ENCODE peak calls at places on chromosomes 11 and 22, in seven cellular contexts. T, R, C, S, F, I and U are unnamed samples.
A peak's percentile ranks its signal among the peaks of the same experiment; 100 is the strongest.

GRCh38 chr11:11163256-11163655 is 189.8 kb downstream of the CSNK2A3 start:
- DNase-seq in I (no peak), F (no peak), S (no peak), C (no peak), R (no peak), T (peak; percentile 38), U (no peak)

GRCh38 chr11:88320149-88320559 is 17.4 kb downstream of the CTSC start:
- DNase-seq in F (peak; percentile 20), T (peak; percentile 76), R (no peak), I (no peak), C (no peak), S (peak; percentile 60), U (no peak)

GRCh38 chr11:10026514-10026913 is 267.5 kb downstream of the SBF2 start:
- DNase-seq in F (no peak), C (no peak), S (peak; percentile 42), I (no peak), T (peak; percentile 56), R (no peak), U (no peak)

GRCh38 chr22:37095113-37095512 is 14.4 kb downstream of the TMPRSS6 start:
- DNase-seq in C (no peak), I (no peak), T (no peak), F (no peak), R (no peak), S (no peak), U (no peak)

GRCh38 chr22:17373839-17374238 is 4.6 kb downstream of the CECR2 start:
- DNase-seq in C (no peak), T (no peak), R (no peak), I (no peak), S (no peak), F (no peak), U (no peak)

GRCh38 chr11:24779791-24780190 is 282.9 kb downstream of the LUZP2 start:
- DNase-seq in R (no peak), S (peak; percentile 31), C (no peak), I (no peak), F (no peak), T (no peak), U (no peak)

GRCh38 chr11:115624065-115624464 is 119.8 kb upstream of the CADM1 start:
- DNase-seq in F (no peak), R (no peak), T (no peak), S (no peak), C (no peak), I (no peak), U (no peak)

GRCh38 chr22:22789233-22789921 is 98.2 kb upstream of the IGLL5 start:
- DNase-seq in S (no peak), T (no peak), C (no peak), F (no peak), I (no peak), R (no peak), U (no peak)

GRCh38 chr11:108224366-108224765 is 1.5 kb downstream of the ATM start:
- DNase-seq in R (no peak), I (no peak), C (no peak), S (no peak), F (no peak), T (no peak), U (no peak)

GRCh38 chr22:27879923-27880322 is 39.1 kb downstream of the PITPNB start:
- DNase-seq in R (no peak), C (no peak), I (no peak), F (peak; percentile 39), T (peak; percentile 76), S (peak; percentile 51), U (peak; percentile 41)

GRCh38 chr11:6611092-6612007 is 666 bp downstream of the TAF10 start:
- DNase-seq in S (peak; percentile 28), I (peak; percentile 77), R (peak; percentile 59), F (peak; percentile 11), T (peak; percentile 58), C (no peak), U (no peak)

GRCh38 chr11:36598051-36598450 is at the start of gene RAG2:
- DNase-seq in T (no peak), C (no peak), R (no peak), F (no peak), I (no peak), S (no peak), U (no peak)

GRCh38 chr22:22558972-22559603 is at the start of gene PRAME:
- DNase-seq in C (no peak), T (peak; percentile 61), S (peak; percentile 22), R (peak; percentile 28), I (peak; percentile 64), F (peak; percentile 25), U (peak; percentile 78)

GRCh38 chr11:127491589-127491988 is 491.0 kb upstream of the KIRREL3 start:
- DNase-seq in T (no peak), F (no peak), C (no peak), S (no peak), R (no peak), I (no peak), U (no peak)

GRCh38 chr11:70226967-70227366 is 23.9 kb downstream of the FADD start:
- DNase-seq in R (no peak), F (no peak), S (no peak), C (no peak), I (no peak), T (peak; percentile 38), U (no peak)

GRCh38 chr22:36731916-36732315 is 28.4 kb upstream of the CACNG2 start:
- DNase-seq in C (no peak), F (no peak), R (no peak), T (no peak), S (no peak), I (no peak), U (no peak)

GRCh38 chr11:32099516-32099915 is 8.6 kb downstream of the RCN1 start:
- DNase-seq in F (no peak), S (no peak), T (no peak), C (no peak), I (no peak), R (no peak), U (no peak)

GRCh38 chr11:94100253-94100652 is 28.4 kb upstream of the PANX1 start:
- DNase-seq in S (no peak), T (no peak), R (no peak), C (no peak), F (no peak), I (no peak), U (no peak)

GRCh38 chr11:20131744-20132666 is 28.3 kb downstream of the DBX1 start:
- DNase-seq in R (peak; percentile 66), S (peak; percentile 66), I (peak; percentile 60), F (peak; percentile 19), T (peak; percentile 76), C (no peak), U (no peak)

GRCh38 chr11:65356394-65356972 is 1.9 kb downstream of the TIGD3 start:
- DNase-seq in R (no peak), S (no peak), T (no peak), I (peak; percentile 87), C (no peak), F (no peak), U (no peak)

GRCh38 chr11:81070948-81071347 is 1630.1 kb upstream of the TENM4 start:
- DNase-seq in I (no peak), R (no peak), F (no peak), C (no peak), S (no peak), T (no peak), U (no peak)

GRCh38 chr11:8830641-8831040 is 80.3 kb upstream of the AKIP1 start:
- DNase-seq in R (no peak), T (no peak), S (no peak), F (no peak), I (no peak), C (no peak), U (no peak)

GRCh38 chr11:8833568-8834275 is 77.3 kb upstream of the AKIP1 start:
- DNase-seq in C (no peak), I (no peak), T (peak; percentile 82), R (no peak), F (no peak), S (no peak), U (no peak)

GRCh38 chr11:8831861-8832260 is 79.1 kb upstream of the AKIP1 start:
- DNase-seq in T (no peak), S (no peak), I (no peak), R (no peak), C (no peak), F (no peak), U (no peak)

GRCh38 chr11:8834379-8834778 is 76.6 kb upstream of the AKIP1 start:
- DNase-seq in F (no peak), S (no peak), R (no peak), T (no peak), C (no peak), I (no peak), U (no peak)

GRCh38 chr11:8832571-8833260 is 78.3 kb upstream of the AKIP1 start:
- DNase-seq in R (no peak), S (peak; percentile 63), T (peak; percentile 85), C (no peak), I (no peak), F (peak; percentile 61), U (peak; percentile 69)
- H3K4me3 ChIP-seq in R (no peak overlapping the region), S (no peak overlapping the region), T (peak overlapping the region; percentile 4), C (no peak overlapping the region), I (no peak overlapping the region), F (no peak overlapping the region), U (no peak overlapping the region)

GRCh38 chr22:50626314-50626855 is 1.6 kb downstream of the ARSA start:
- DNase-seq in R (no peak), T (no peak), F (no peak), S (no peak), C (no peak), I (no peak), U (no peak)

GRCh38 chr22:50627452-50627913 is 469 bp downstream of the ARSA start:
- DNase-seq in T (peak; percentile 47), C (no peak), I (no peak), S (no peak), F (peak; percentile 14), R (peak; percentile 41), U (no peak)

GRCh38 chr22:50625568-50626313 is 2.2 kb downstream of the ARSA start:
- DNase-seq in S (no peak), R (no peak), T (no peak), I (peak; percentile 66), F (no peak), C (no peak), U (no peak)

GRCh38 chr22:50627914-50628542 is at the start of gene ARSA:
- DNase-seq in C (peak; percentile 27), F (peak; percentile 70), S (peak; percentile 83), I (peak; percentile 93), T (peak; percentile 94), R (peak; percentile 81), U (peak; percentile 73)

GRCh38 chr22:50626856-50627451 is 998 bp downstream of the ARSA start:
- DNase-seq in R (peak; percentile 34), S (no peak), T (no peak), F (no peak), C (no peak), I (peak; percentile 66), U (no peak)
- H3K27ac ChIP-seq in R (peak overlapping the region; percentile 77), S (no peak overlapping the region), T (no peak overlapping the region), F (no peak overlapping the region), C (peak overlapping the region; percentile 84), I (no peak overlapping the region), U (peak overlapping the region; percentile 79)

GRCh38 chr11:76632492-76632891 is 38.1 kb downstream of the LRRC32 start:
- DNase-seq in F (no peak), S (no peak), T (no peak), C (no peak), R (no peak), I (no peak), U (peak; percentile 42)
- H3K4me1 ChIP-seq in F (no peaks in the 10 kb centered on the region), S (peaks cover 12% of the 10 kb centered on the region), T (peaks cover 7% of the 10 kb centered on the region), C (peaks cover 8% of the 10 kb centered on the region), R (no peaks in the 10 kb centered on the region), I (no peaks in the 10 kb centered on the region), U (peaks cover 31% of the 10 kb centered on the region)

DNA sequence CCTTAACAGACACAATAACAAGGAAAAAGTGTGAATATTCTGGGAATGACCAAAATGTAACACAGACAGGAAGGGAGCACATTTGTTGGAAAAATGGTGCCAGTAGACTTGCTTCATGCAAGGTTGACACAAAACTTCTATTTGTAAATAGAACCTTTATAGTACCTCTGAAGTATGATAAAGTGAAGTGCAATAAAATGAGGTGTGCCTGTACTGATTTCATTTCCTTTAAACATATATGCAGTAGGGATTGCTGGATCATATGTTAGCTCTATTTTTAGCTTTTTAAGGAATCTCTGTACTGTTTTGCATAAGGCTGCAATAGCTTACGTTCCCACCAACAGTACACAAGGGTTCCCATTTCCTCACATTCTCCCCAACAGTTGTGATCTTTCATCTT is 56.6 kb upstream of the GLYATL1B start:
- DNase-seq in R (no peak), S (no peak), F (no peak), C (no peak), I (no peak), T (no peak), U (no peak)
- H3K4me3 ChIP-seq in R (no peak overlapping the region), S (no peak overlapping the region), F (no peak overlapping the region), C (no peak overlapping the region), I (no peak overlapping the region), T (no peak overlapping the region), U (no peak overlapping the region)